ENCODE peak calls at places on chromosome 10, in nine cellular contexts. O, G, M, C, E, Q, F, K and J are unnamed samples.

GRCh38 chr10:23191764-23192395 is at the start of gene PTF1A:
- DNase-seq in G (no peak), O (no peak), Q (no peak), F (no peak), C (no peak), K (no peak), E (no peak), M (no peak), J (no peak)

GRCh38 chr10:23417254-23417653 is 21.6 kb upstream of the OTUD1 start:
- DNase-seq in M (no peak), E (no peak), C (no peak), O (no peak), Q (no peak), K (no peak), F (no peak), G (no peak), J (no peak)

GRCh38 chr10:36670616-36671402 is 454.6 kb upstream of the ANKRD30A start:
- DNase-seq in M (no peak), C (no peak), E (no peak), G (no peak), K (no peak), O (no peak), Q (no peak), F (no peak), J (no peak)

GRCh38 chr10:9103301-9103700 is 1048.8 kb downstream of the GATA3 start:
- DNase-seq in G (no peak), M (no peak), Q (no peak), O (peak; percentile 10), F (no peak), K (no peak), C (no peak), E (no peak), J (no peak)

GRCh38 chr10:68154211-68154497 is 44.9 kb downstream of the MYPN start:
- DNase-seq in Q (no peak), F (no peak), G (no peak), M (no peak), O (peak; percentile 33), C (no peak), E (peak; percentile 71), K (peak; percentile 19), J (peak; percentile 0)

GRCh38 chr10:122461367-122461728 is at the start of gene HTRA1:
- DNase-seq in C (no peak), E (no peak), F (no peak), G (no peak), Q (peak; percentile 48), O (peak; percentile 74), M (no peak), K (peak; percentile 47), J (no peak)

GRCh38 chr10:633279-634245 is 55.9 kb downstream of the DIP2C start:
- DNase-seq in K (no peak), C (no peak), G (no peak), F (no peak), O (no peak), Q (no peak), M (no peak), E (peak; percentile 18), J (no peak)

GRCh38 chr10:11837372-11838161 is 14.4 kb downstream of the PROSER2 start:
- DNase-seq in Q (no peak), E (no peak), O (no peak), M (no peak), G (no peak), K (no peak), C (no peak), F (no peak), J (no peak)